ENCODE peak calls at places on chromosomes 1 and 21, in five cellular contexts. L is activated gamma-delta T cell, Q is amniotic stem cell, R is left cardiac atrium, N is tibial nerve. G is an unnamed sample.
A peak's percentile ranks its signal among the peaks of the same experiment; 100 is the strongest.

GRCh38 chr21:44018813-44019567 is 6.9 kb downstream of the TRAPPC10 start:
- DNase-seq in Q (no peak), L (no peak), N (no peak), R (no peak), G (no peak)

GRCh38 chr1:206663832-206664652 is 20.7 kb upstream of the MAPKAPK2 start:
- DNase-seq in Q (peak; percentile 35), N (peak; percentile 81), R (peak; percentile 63), L (no peak), G (peak; percentile 33)

GRCh38 chr1:108703939-108704338 is 8.8 kb upstream of the FNDC7 start:
- DNase-seq in L (no peak), Q (no peak), R (no peak), N (no peak), G (no peak)

GRCh38 chr1:109272831-109273547 is 10.0 kb downstream of the PSRC1 start:
- DNase-seq in N (no peak), Q (no peak), R (no peak), L (no peak), G (no peak)

GRCh38 chr1:40853113-40853999 is 8.8 kb downstream of the CITED4 start:
- DNase-seq in N (no peak), L (no peak), R (no peak), Q (no peak), G (no peak)

GRCh38 chr1:147641695-147642592 is 28.4 kb downstream of the ACP6 start:
- DNase-seq in L (no peak), R (no peak), N (peak; percentile 60), Q (no peak), G (no peak)

GRCh38 chr1:15965228-15965767 is 10.6 kb downstream of the ZBTB17 start:
- DNase-seq in Q (no peak), L (no peak), N (peak; percentile 27), R (no peak), G (no peak)

GRCh38 chr1:82299680-82300079 is 498.9 kb downstream of the ADGRL2 start:
- DNase-seq in R (no peak), Q (no peak), L (no peak), N (peak; percentile 23), G (no peak)

GRCh38 chr1:245091818-245092637 is 62.8 kb upstream of the KIF26B start:
- DNase-seq in Q (peak; percentile 86), L (no peak), R (peak; percentile 79), N (no peak), G (peak; percentile 98)

GRCh38 chr1:154468480-154469240 is 33.4 kb upstream of the TDRD10 start:
- DNase-seq in Q (no peak), N (no peak), R (no peak), L (no peak), G (no peak)

GRCh38 chr1:103336376-103336775 is 189.1 kb upstream of the RNPC3 start:
- DNase-seq in N (no peak), Q (no peak), R (no peak), L (no peak), G (no peak)

GRCh38 chr1:244050835-244051444 is at the start of gene ZBTB18:
- DNase-seq in L (no peak), R (no peak), N (no peak), Q (no peak), G (no peak)

GRCh38 chr1:116167625-116168276 is 56.6 kb downstream of the MAB21L3 start:
- DNase-seq in N (no peak), R (peak; percentile 34), Q (no peak), L (no peak), G (no peak)

GRCh38 chr1:156012051-156012817 is 8.5 kb downstream of the SSR2 start:
- DNase-seq in L (no peak), R (no peak), Q (no peak), N (no peak), G (no peak)

GRCh38 chr1:205572426-205572825 is 59.4 kb downstream of the ELK4 start:
- DNase-seq in Q (no peak), N (no peak), R (no peak), L (no peak), G (no peak)

GRCh38 chr1:8745749-8746390 is 71.6 kb downstream of the RERE start:
- DNase-seq in R (no peak), N (no peak), Q (no peak), L (no peak), G (no peak)

GRCh38 chr1:156627313-156627880 is 8.2 kb downstream of the HAPLN2 start:
- DNase-seq in R (no peak), Q (no peak), N (peak; percentile 57), L (no peak), G (no peak)

GRCh38 chr1:245963649-245964048 is 543.4 kb downstream of the SMYD3 start:
- DNase-seq in N (no peak), R (no peak), L (no peak), Q (no peak), G (no peak)

GRCh38 chr1:32984090-32984828 is 19.6 kb upstream of the RNF19B start:
- DNase-seq in R (no peak), Q (no peak), L (no peak), N (no peak), G (no peak)

GRCh38 chr1:21289700-21290545 is at the start of gene ECE1:
- DNase-seq in Q (no peak), L (peak; percentile 31), N (no peak), R (no peak), G (no peak)

GRCh38 chr1:191134796-191135195 is 657.1 kb upstream of the BRINP3 start:
- DNase-seq in N (no peak), Q (no peak), L (no peak), R (no peak), G (peak; percentile 67)

GRCh38 chr1:201356236-201356635 is 21.2 kb downstream of the TNNT2 start:
- DNase-seq in N (no peak), R (no peak), L (no peak), Q (no peak), G (no peak)